ENCODE peak calls at places on chromosomes 13 and 19, in six cellular contexts. J is colonic mucosa, Q is tibial nerve, F is endothelial cell, O is transverse colon, V is cardiac fibroblast. W is an unnamed sample.
A peak's percentile ranks its signal among the peaks of the same experiment; 100 is the strongest.

GRCh38 chr19:43784981-43785808 is 4.4 kb upstream of the KCNN4 start:
- DNase-seq in V (peak; percentile 85), F (peak; percentile 68), O (peak; percentile 70), Q (no peak), J (peak; percentile 79), W (peak; percentile 78)

GRCh38 chr19:51294211-51294976 is 17.1 kb upstream of the IGLON5 start:
- DNase-seq in F (no peak), Q (no peak), J (no peak), V (no peak), O (no peak), W (no peak)

GRCh38 chr13:42279080-42279479 is 7.1 kb downstream of the AKAP11 start:
- DNase-seq in Q (no peak), F (no peak), O (no peak), J (no peak), V (no peak), W (no peak)

GRCh38 chr13:30787747-30788535 is 52.6 kb downstream of the ALOX5AP start:
- DNase-seq in O (no peak), V (no peak), F (no peak), J (no peak), Q (no peak), W (no peak)

GRCh38 chr19:10230904-10231623 is at the start of gene S1PR2:
- DNase-seq in Q (peak; percentile 70), O (peak; percentile 82), J (peak; percentile 78), F (peak; percentile 82), V (peak; percentile 78), W (peak; percentile 73)

GRCh38 chr13:28573595-28574373 is 78.9 kb upstream of the FLT1 start:
- DNase-seq in F (no peak), Q (no peak), O (no peak), V (no peak), J (no peak), W (no peak)

GRCh38 chr13:42215578-42216421 is 56.2 kb upstream of the AKAP11 start:
- DNase-seq in Q (no peak), J (peak; percentile 21), V (peak; percentile 61), F (peak; percentile 39), O (no peak), W (peak; percentile 52)

GRCh38 chr19:17328517-17329060 is 6.1 kb downstream of the ANO8 start:
- DNase-seq in Q (no peak), F (no peak), V (no peak), J (no peak), O (no peak), W (no peak)

GRCh38 chr19:44653977-44654784 is 10.5 kb downstream of the PVR start:
- DNase-seq in F (peak; percentile 66), O (peak; percentile 81), V (peak; percentile 60), J (peak; percentile 87), Q (peak; percentile 61), W (peak; percentile 57)

GRCh38 chr13:57988276-57988675 is 356.7 kb downstream of the PCDH17 start:
- DNase-seq in Q (no peak), O (no peak), F (no peak), J (no peak), V (no peak), W (no peak)

GRCh38 chr13:77779461-77780272 is 82.2 kb downstream of the SLAIN1 start:
- DNase-seq in O (peak; percentile 11), J (peak; percentile 26), V (peak; percentile 90), F (peak; percentile 31), Q (no peak), W (peak; percentile 92)

GRCh38 chr13:100235311-100235901 is 146.5 kb downstream of the PCCA start:
- DNase-seq in V (peak; percentile 82), O (no peak), Q (no peak), J (peak; percentile 55), F (peak; percentile 20), W (peak; percentile 74)
- TF ChIP-seq CTCF in V (peak; percentile 48), O (peak; percentile 56), Q (peak; percentile 33), J (peak; percentile 44), F (peak; percentile 75), W (peak; percentile 55)

GRCh38 chr19:36973021-36973843 is 57.1 kb downstream of the ZNF568 start:
- DNase-seq in O (peak; percentile 80), J (peak; percentile 92), F (peak; percentile 78), Q (peak; percentile 51), V (peak; percentile 78), W (peak; percentile 61)
- TF ChIP-seq CTCF in O (peak; percentile 81), J (peak; percentile 85), F (peak; percentile 24), Q (peak; percentile 72), V (peak; percentile 80), W (peak; percentile 66)

GRCh38 chr13:70747305-70747704 is 639.1 kb upstream of the KLHL1 start:
- DNase-seq in Q (no peak), V (no peak), J (no peak), O (no peak), F (no peak), W (no peak)
- TF ChIP-seq CTCF in Q (no peak), V (no peak), J (no peak), O (no peak), F (no peak), W (no peak)

DNA sequence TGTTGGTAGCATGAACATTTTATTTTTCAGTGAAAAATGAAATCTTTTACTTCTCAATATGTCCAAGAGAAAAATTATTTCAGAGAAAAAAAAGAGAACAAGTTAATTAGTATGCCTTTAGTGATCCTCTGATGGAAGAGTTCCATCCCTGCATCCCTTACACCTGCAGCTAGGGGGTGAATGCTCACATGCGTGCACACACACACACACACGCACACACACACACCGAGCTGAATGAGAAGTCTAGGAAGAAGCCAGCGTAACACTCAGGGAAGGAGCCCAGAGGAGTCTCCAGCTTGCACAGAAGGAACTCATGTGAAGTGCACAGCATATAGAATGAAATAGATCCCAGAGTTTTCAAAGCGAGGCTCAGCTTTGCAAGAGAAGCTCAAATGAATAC is 510.5 kb downstream of the IRS2 start:
- DNase-seq in Q (no peak), O (peak; percentile 40), V (no peak), F (peak; percentile 15), J (no peak), W (no peak)
- TF ChIP-seq CTCF in Q (no peak), O (peak; percentile 18), V (peak; percentile 35), F (peak; percentile 16), J (peak; percentile 18), W (no peak)

DNA sequence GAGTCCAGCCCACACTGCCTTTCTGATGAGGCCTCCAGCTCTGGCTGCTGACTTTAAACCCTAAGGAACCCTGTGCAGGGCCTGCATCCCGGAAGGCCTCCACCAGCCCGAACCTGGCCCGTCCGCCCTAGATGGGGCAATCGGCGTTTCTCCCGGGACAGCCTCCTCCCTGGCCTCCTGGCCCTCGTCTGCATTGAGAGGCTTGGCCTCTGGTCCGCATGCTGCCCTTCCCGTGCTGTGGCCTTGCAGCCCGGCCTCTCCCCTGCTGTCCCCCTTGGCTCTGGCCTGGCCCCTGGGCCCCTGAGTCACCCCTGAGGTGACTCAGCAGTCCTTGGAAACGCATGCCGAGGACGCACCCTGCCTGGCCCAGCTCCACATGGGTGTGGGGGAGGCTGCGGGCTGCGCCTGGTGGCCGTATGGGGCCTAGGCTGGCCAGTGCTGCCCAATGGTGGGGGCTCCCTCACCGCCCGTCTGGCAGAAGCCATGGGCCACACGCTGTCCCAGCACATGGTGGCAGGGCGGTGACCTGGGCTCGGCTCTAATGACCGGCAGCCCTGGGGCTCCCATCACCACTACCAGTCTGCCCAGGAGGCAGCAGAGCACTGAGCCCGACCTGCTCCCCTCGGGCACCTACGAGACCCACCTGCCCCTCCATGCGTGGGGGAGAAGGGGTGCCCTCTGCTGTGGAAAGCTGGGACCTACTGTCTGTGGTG is 25.7 kb downstream of the SH3GL1 start:
- DNase-seq in Q (peak; percentile 62), F (no peak), V (peak; percentile 95), J (peak; percentile 74), O (peak; percentile 70), W (peak; percentile 92)
- TF ChIP-seq CTCF in Q (no peak), F (no peak), V (peak; percentile 47), J (no peak), O (no peak), W (peak; percentile 45)

DNA sequence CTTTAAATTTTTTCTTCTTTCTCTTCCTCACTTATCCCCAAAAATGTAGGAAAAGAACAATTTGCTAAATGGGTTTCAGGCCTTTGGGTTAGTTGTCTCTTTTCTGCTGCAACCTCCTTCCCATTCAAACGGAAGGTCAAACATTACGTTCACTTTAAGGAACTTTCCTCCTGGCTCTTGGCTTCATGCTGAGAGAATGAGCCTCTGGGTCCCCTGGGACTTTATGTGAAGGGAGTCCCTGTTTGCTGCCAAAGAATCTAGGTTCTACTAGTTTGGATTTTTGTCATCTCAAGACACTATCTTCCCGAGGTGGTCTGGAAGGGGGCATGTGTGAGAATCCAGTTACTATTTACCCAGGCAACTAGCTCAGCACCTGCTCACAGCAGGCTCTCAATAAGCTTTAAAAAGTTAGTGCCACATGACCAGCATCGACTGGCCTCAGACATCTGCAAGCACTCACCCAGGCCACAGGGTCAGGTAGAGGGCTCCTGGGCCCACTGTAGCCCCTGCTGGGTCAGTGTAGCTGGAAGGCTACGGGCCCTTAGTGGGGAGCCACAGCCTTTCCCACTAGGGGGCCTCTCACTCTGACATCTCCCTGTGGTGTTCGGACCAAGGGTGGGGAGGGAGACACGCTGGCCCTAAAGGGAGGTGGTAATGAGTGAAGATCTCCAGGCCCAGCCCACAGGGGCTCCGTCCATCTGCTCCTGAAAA is 40.5 kb downstream of the FAM124A start:
- DNase-seq in Q (no peak), F (no peak), J (no peak), V (peak; percentile 60), O (no peak), W (no peak)
- TF ChIP-seq CTCF in Q (no peak), F (no peak), J (no peak), V (peak; percentile 16), O (no peak), W (peak; percentile 12)

DNA sequence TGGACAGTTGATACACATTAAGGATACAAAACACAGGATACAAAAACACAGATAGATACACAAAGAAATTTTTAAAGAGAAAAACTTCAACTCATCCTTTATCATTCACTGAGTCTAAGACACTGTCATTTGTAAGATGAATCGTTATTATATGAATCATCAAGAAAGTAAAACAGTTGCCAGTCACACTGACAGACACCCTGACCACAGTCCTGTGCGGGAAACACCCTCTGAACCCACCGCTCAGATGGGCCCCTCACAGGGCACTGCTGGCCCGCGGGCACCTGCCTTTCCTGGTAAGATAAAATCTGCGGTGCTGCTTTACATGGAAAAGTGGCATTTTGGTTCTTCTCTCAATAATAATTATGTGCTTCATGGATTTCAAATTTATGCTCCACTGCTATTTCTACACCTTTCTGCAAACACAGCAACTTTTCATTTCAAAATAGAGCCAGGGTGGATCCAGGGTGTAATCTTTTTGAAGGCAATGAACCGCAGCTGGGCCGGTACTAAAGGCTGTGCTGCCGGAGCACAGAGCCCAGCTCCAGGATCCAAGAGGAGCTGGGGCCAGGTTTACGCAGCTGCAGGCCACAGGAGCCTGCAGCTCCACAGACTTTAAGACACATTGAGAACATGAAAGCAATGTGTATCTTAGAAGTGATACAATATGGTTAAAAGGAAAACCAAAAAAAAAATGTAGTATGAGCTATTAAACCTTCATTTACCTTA is 76.8 kb downstream of the TUBGCP3 start:
- DNase-seq in J (no peak), V (no peak), F (no peak), Q (no peak), O (no peak), W (no peak)
- TF ChIP-seq CTCF in J (no peak), V (no peak), F (no peak), Q (no peak), O (no peak), W (no peak)